ENCODE peak calls at places on chromosomes 11 and 22, in five cellular contexts. E is CD8-positive, alpha-beta T cell; D is cardiac fibroblast; R is nephron progenitor cell; S is heart left ventricle. Q is an unnamed sample.
A peak's percentile ranks its signal among the peaks of the same experiment; 100 is the strongest.

GRCh38 chr11:70367071-70367470 is 31.3 kb upstream of the CTTN start:
- DNase-seq in S (no peak), D (no peak), R (no peak), E (no peak), Q (no peak)

GRCh38 chr11:13329670-13330401 is 52.2 kb downstream of the BMAL1 start:
- DNase-seq in D (peak; percentile 49), E (no peak), R (no peak), S (peak; percentile 56), Q (no peak)

GRCh38 chr11:706439-706956 is 467 bp downstream of the EPS8L2 start:
- DNase-seq in D (peak; percentile 34), S (no peak), E (no peak), R (no peak), Q (no peak)

GRCh38 chr11:108906329-108906728 is 241.5 kb downstream of the DDX10 start:
- DNase-seq in S (no peak), E (no peak), D (peak; percentile 57), R (no peak), Q (no peak)

GRCh38 chr11:64263021-64263946 is 12.0 kb downstream of the PLCB3 start:
- DNase-seq in E (no peak), R (peak; percentile 60), S (no peak), D (peak; percentile 61), Q (no peak)

GRCh38 chr11:126638663-126639062 is 283.2 kb downstream of the ST3GAL4 start:
- DNase-seq in R (no peak), S (no peak), E (no peak), D (no peak), Q (no peak)

GRCh38 chr11:47967577-47968230 is 12.7 kb upstream of the PTPRJ start:
- DNase-seq in D (peak; percentile 23), S (no peak), R (no peak), E (no peak), Q (no peak)

GRCh38 chr11:66851698-66852465 is 5.0 kb upstream of the LRFN4 start:
- DNase-seq in S (no peak), E (no peak), D (no peak), R (no peak), Q (peak; percentile 45)

GRCh38 chr22:24938741-24939341 is 7.7 kb downstream of the LHFPL7 start:
- DNase-seq in E (peak; percentile 23), D (peak; percentile 54), S (no peak), R (peak; percentile 39), Q (no peak)

GRCh38 chr11:30016588-30017363 is at the start of gene KCNA4:
- DNase-seq in D (peak; percentile 32), S (peak; percentile 57), E (no peak), R (peak; percentile 81), Q (no peak)

GRCh38 chr11:108221981-108222685 is at the start of gene NPAT:
- DNase-seq in D (no peak), E (peak; percentile 44), R (no peak), S (no peak), Q (no peak)

GRCh38 chr11:64583296-64584262 is 7.4 kb upstream of the SLC22A12 start:
- DNase-seq in R (no peak), D (peak; percentile 46), S (peak; percentile 22), E (no peak), Q (peak; percentile 41)

GRCh38 chr11:13118194-13118593 is 109.1 kb downstream of the RASSF10 start:
- DNase-seq in D (peak; percentile 81), R (no peak), S (no peak), E (no peak), Q (no peak)

GRCh38 chr11:35267504-35267903 is 128.5 kb downstream of the CD44 start:
- DNase-seq in D (peak; percentile 66), S (no peak), R (no peak), E (no peak), Q (no peak)

GRCh38 chr11:7575841-7576451 is 62.1 kb downstream of the PPFIBP2 start:
- DNase-seq in D (peak; percentile 44), R (no peak), E (no peak), S (peak; percentile 40), Q (no peak)

GRCh38 chr11:2708757-2709281 is 9.0 kb upstream of the KCNQ1OT1 start:
- DNase-seq in D (peak; percentile 81), R (no peak), E (no peak), S (no peak), Q (no peak)

GRCh38 chr11:36097219-36097650 is 153.4 kb downstream of the LDLRAD3 start:
- DNase-seq in R (no peak), D (no peak), E (no peak), S (no peak), Q (no peak)

GRCh38 chr22:46604306-46604690 is 15.9 kb upstream of the GRAMD4 start:
- DNase-seq in S (no peak), D (no peak), R (no peak), E (peak; percentile 22), Q (peak; percentile 83)

GRCh38 chr11:4495986-4496385 is 13.5 kb downstream of the OR52K1 start:
- DNase-seq in D (no peak), R (no peak), E (no peak), S (no peak), Q (no peak)

GRCh38 chr22:22942511-22943329 is 55.1 kb downstream of the IGLL5 start:
- DNase-seq in D (peak; percentile 62), S (peak; percentile 47), E (peak; percentile 83), R (peak; percentile 88), Q (peak; percentile 82)

GRCh38 chr22:49540084-49540483 is 287.6 kb downstream of the BRD1 start:
- DNase-seq in D (no peak), E (no peak), S (no peak), R (no peak), Q (no peak)

GRCh38 chr11:64229090-64229958 is 1.0 kb upstream of the DNAJC4 start:
- DNase-seq in E (no peak), S (peak; percentile 28), R (no peak), D (no peak), Q (no peak)

GRCh38 chr22:29877620-29878019 is 5.4 kb upstream of the MTMR3 start:
- DNase-seq in D (peak; percentile 49), R (no peak), E (no peak), S (no peak), Q (no peak)

GRCh38 chr22:50313021-50313420 is 5.6 kb upstream of the PLXNB2 start:
- DNase-seq in E (no peak), D (no peak), S (no peak), R (no peak), Q (peak; percentile 45)

GRCh38 chr11:76614471-76615183 is 55.9 kb downstream of the LRRC32 start:
- DNase-seq in E (no peak), D (peak; percentile 81), S (peak; percentile 76), R (no peak), Q (no peak)

GRCh38 chr22:25475554-25476022 is 88.9 kb upstream of the GRK3 start:
- DNase-seq in S (no peak), D (peak; percentile 43), R (peak; percentile 31), E (no peak), Q (no peak)

GRCh38 chr11:85167471-85167870 is 459.7 kb downstream of the DLG2 start:
- DNase-seq in D (no peak), S (no peak), E (no peak), R (no peak), Q (no peak)
- TF ChIP-seq CTCF in D (no peak), S (no peak), E (no peak), R (no peak), Q (no peak)

DNA sequence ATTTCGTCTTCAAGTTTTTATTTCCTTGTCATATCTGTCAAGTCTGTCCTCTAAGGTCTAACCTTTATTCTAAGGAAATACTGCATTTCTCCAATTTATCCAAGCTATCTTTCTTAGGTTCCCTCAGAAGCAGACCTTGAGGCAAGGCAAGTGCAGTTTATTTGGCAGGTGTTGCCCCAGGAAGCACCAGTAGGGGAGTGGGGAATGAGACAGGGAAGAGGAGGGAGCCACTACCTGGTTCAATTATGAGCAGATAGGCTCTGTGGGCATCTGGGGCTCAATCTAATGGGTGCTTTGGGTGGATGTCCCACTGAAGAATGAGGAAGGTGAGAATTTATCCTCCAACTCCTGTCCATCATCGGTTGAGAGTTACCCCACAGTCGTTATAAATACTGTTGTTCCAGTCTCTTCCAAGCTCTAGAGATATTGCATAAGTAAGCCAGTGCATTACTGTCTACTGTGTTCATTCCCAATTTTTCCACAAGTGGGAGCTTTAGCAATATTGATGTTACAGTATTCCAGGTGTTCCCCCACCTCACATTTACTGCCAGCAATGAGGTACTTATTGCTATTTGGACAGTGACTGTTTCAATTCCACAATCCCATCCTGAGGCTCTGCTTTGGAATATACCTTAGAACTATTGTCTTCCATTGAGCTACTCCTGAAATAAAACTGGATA is 154.9 kb upstream of the CEP126 start:
- DNase-seq in D (no peak), R (no peak), S (no peak), E (no peak), Q (no peak)
- TF ChIP-seq CTCF in D (no peak), R (no peak), S (no peak), E (no peak), Q (no peak)

DNA sequence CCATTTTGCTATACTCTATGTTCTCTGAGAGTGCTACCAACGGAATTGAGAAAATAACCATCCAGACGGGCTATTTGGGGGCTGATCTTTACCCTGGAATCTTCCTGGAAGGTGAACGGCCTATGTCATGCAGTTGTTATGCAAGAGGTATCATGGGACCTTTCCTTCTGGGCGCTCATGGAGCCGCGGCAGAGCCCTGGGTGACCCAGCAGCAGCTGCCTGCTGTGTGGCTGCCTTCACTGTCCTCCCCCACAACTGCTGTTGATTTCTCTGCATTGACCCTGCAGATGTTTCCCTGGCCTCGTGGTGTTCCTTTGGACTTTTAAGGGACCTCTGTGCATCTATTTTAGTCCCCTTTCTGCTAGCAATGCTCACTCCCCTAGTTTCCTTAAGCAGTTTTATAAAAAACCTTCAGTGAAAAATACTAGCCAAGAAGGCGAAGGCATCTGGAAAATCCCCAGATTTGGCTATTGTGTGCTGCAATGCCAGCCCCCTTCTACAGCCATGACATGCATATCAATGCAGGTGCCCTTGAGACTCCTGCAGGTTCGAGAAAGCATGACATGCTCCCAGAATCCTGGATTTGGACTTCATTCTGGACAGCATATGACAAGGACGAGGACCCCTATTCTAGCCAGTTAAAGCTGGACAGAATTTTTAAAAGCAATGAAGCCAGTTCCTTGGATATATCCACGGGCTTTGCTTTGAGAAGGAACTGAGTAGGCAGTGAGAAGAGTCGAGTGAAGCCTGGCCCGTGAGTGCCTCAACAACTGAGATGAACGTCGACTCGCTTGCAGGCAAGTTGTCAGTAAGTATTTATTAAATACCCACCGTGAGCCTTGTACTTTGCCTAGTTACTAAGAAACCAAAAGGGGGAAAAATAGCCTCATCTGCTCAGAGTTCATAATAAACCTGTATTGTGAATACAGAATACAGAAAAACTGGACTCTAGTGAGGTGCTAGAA is at the start of gene SLC25A18:
- DNase-seq in E (no peak), S (peak; percentile 78), D (peak; percentile 76), R (no peak), Q (no peak)
- TF ChIP-seq CTCF in E (no peak), S (peak; percentile 16), D (peak; percentile 36), R (peak; percentile 16), Q (no peak)

DNA sequence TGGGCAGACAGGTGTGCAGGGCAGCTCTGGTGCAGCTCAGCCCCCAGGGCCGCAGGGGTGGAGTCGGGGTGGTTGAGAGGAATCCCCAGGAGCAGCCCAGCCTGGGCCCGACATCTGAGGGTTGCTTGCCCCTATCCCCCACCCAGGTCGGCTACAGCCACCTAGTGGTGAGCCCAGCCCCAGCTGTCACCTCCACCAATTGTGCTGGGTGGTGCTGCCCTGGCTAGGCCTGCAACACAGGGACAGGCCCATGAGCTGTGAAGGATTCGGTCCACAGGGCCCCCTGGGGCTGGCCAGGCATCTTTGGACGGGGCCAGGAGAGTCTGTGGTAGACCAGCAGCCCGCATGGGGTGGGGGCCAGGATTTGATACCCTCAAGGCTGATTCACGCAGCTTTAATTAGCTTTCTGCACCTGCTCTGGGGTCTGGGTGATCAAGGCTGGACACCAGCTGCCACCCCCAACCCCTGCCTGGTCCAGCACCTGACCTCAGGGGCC is 29.5 kb downstream of the RTN4R start:
- DNase-seq in D (no peak), R (peak; percentile 64), S (peak; percentile 64), E (peak; percentile 59), Q (no peak)
- TF ChIP-seq CTCF in D (peak; percentile 33), R (peak; percentile 52), S (peak; percentile 61), E (no peak), Q (no peak)